ENCODE peak calls at places on chromosome 7, in nine cellular contexts. One of them, this sample, is unnamed. For H3K4me1, the result is how much of the 10 kb centered on the place peaks cover.

GRCh38 chr7:132542895-132543294 is 33.4 kb downstream of the PLXNA4 start:
- DNase-seq in transverse colon: no peak
- DNase-seq in suprapubic skin: no peak
- DNase-seq in HCT116: no peak
- DNase-seq in uterus: no peak
- DNase-seq in breast epithelium: no peak
- DNase-seq in prostate gland: no peak
- DNase-seq in stomach: no peak
- DNase-seq in A549: no peak
- DNase-seq in this sample: no peak

GRCh38 chr7:50556247-50556976 is 8.8 kb downstream of the DDC start:
- DNase-seq in transverse colon: peak
- DNase-seq in suprapubic skin: no peak
- DNase-seq in HCT116: no peak
- DNase-seq in uterus: no peak
- DNase-seq in breast epithelium: no peak
- DNase-seq in prostate gland: no peak
- DNase-seq in stomach: no peak
- DNase-seq in A549: no peak
- DNase-seq in this sample: no peak

GRCh38 chr7:100122067-100122466 is 2.6 kb downstream of the CNPY4 start:
- DNase-seq in transverse colon: no peak
- DNase-seq in suprapubic skin: no peak
- DNase-seq in HCT116: no peak
- DNase-seq in uterus: no peak
- DNase-seq in breast epithelium: peak
- DNase-seq in prostate gland: no peak
- DNase-seq in stomach: no peak
- DNase-seq in A549: no peak
- DNase-seq in this sample: no peak

GRCh38 chr7:128837521-128837921 is 7.3 kb downstream of the FLNC start:
- DNase-seq in transverse colon: no peak
- DNase-seq in suprapubic skin: no peak
- DNase-seq in HCT116: no peak
- DNase-seq in uterus: no peak
- DNase-seq in breast epithelium: no peak
- DNase-seq in prostate gland: no peak
- DNase-seq in stomach: no peak
- DNase-seq in A549: no peak
- DNase-seq in this sample: no peak

GRCh38 chr7:50565559-50565916 is 333 bp upstream of the DDC start:
- DNase-seq in transverse colon: no peak
- DNase-seq in suprapubic skin: no peak
- DNase-seq in HCT116: no peak
- DNase-seq in uterus: no peak
- DNase-seq in breast epithelium: no peak
- DNase-seq in prostate gland: no peak
- DNase-seq in stomach: no peak
- DNase-seq in A549: no peak
- DNase-seq in this sample: no peak

GRCh38 chr7:2701832-2702593 is 14.0 kb downstream of the AMZ1 start:
- DNase-seq in transverse colon: no peak
- DNase-seq in suprapubic skin: peak
- DNase-seq in HCT116: no peak
- DNase-seq in uterus: no peak
- DNase-seq in breast epithelium: no peak
- DNase-seq in prostate gland: no peak
- DNase-seq in stomach: no peak
- DNase-seq in A549: no peak
- DNase-seq in this sample: peak

GRCh38 chr7:25385731-25386136 is 157.4 kb upstream of the NPVF start:
- DNase-seq in transverse colon: no peak
- DNase-seq in suprapubic skin: no peak
- DNase-seq in HCT116: no peak
- DNase-seq in uterus: no peak
- DNase-seq in breast epithelium: no peak
- DNase-seq in prostate gland: no peak
- DNase-seq in stomach: peak
- DNase-seq in A549: no peak
- DNase-seq in this sample: no peak

GRCh38 chr7:4851459-4852422 is 10.1 kb downstream of the PAPOLB start:
- DNase-seq in transverse colon: no peak
- DNase-seq in suprapubic skin: peak
- DNase-seq in HCT116: peak
- DNase-seq in uterus: no peak
- DNase-seq in breast epithelium: no peak
- DNase-seq in prostate gland: no peak
- DNase-seq in stomach: no peak
- DNase-seq in A549: no peak
- DNase-seq in this sample: no peak

GRCh38 chr7:44258865-44259546 is 58.2 kb downstream of the YKT6 start:
- DNase-seq in transverse colon: no peak
- DNase-seq in suprapubic skin: no peak
- DNase-seq in HCT116: no peak
- DNase-seq in uterus: no peak
- DNase-seq in breast epithelium: no peak
- DNase-seq in prostate gland: no peak
- DNase-seq in stomach: no peak
- DNase-seq in A549: no peak
- DNase-seq in this sample: no peak

GRCh38 chr7:44259547-44260457 is 59.0 kb downstream of the YKT6 start:
- DNase-seq in transverse colon: peak
- DNase-seq in suprapubic skin: no peak
- DNase-seq in HCT116: no peak
- DNase-seq in uterus: peak
- DNase-seq in breast epithelium: no peak
- DNase-seq in prostate gland: peak
- DNase-seq in stomach: no peak
- DNase-seq in A549: no peak
- DNase-seq in this sample: peak

GRCh38 chr7:44257213-44257612 is 56.4 kb downstream of the YKT6 start:
- DNase-seq in transverse colon: no peak
- DNase-seq in suprapubic skin: no peak
- DNase-seq in HCT116: no peak
- DNase-seq in uterus: no peak
- DNase-seq in breast epithelium: no peak
- DNase-seq in prostate gland: no peak
- DNase-seq in stomach: no peak
- DNase-seq in A549: no peak
- DNase-seq in this sample: no peak

GRCh38 chr7:44257618-44258422 is 57.0 kb downstream of the YKT6 start:
- DNase-seq in transverse colon: peak
- DNase-seq in suprapubic skin: no peak
- DNase-seq in HCT116: no peak
- DNase-seq in uterus: peak
- DNase-seq in breast epithelium: no peak
- DNase-seq in prostate gland: no peak
- DNase-seq in stomach: peak
- DNase-seq in A549: no peak
- DNase-seq in this sample: peak

DNA sequence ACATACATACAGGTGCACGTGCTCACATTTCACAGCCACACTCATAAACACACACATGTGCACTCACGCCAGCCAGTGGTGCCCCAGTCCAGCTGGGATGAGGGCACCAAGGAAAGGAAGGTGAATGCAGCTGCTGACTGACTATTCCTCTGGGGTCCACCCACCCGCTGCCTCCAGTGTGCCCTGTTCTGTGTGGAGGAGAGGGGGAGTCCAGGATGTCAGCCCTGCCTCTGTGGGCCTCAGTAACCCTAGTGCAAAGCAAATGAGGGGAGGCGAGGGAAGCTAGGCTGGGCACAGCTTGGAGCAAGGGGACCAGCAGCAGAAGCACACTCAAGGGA is 57.6 kb downstream of the YKT6 start:
- DNase-seq in transverse colon: no peak
- DNase-seq in suprapubic skin: no peak
- DNase-seq in HCT116: no peak
- DNase-seq in uterus: no peak
- DNase-seq in breast epithelium: no peak
- DNase-seq in prostate gland: no peak
- DNase-seq in stomach: no peak
- DNase-seq in A549: no peak
- DNase-seq in this sample: no peak
- H3K4me1 ChIP-seq in transverse colon: under half
- H3K4me1 ChIP-seq in suprapubic skin: under half
- H3K4me1 ChIP-seq in HCT116: under half
- H3K4me1 ChIP-seq in uterus: under half
- H3K4me1 ChIP-seq in breast epithelium: under half
- H3K4me1 ChIP-seq in prostate gland: under half
- H3K4me1 ChIP-seq in stomach: under half
- H3K4me1 ChIP-seq in A549: under half
- H3K4me1 ChIP-seq in this sample: under half

GRCh38 chr7:102319671-102320070 is 33.0 kb downstream of the SH2B2 start:
- DNase-seq in transverse colon: no peak
- DNase-seq in suprapubic skin: no peak
- DNase-seq in HCT116: no peak
- DNase-seq in uterus: no peak
- DNase-seq in breast epithelium: no peak
- DNase-seq in prostate gland: no peak
- DNase-seq in stomach: no peak
- DNase-seq in A549: no peak
- DNase-seq in this sample: no peak

GRCh38 chr7:102321351-102322201 is 34.7 kb downstream of the SPDYE6 start:
- DNase-seq in transverse colon: peak
- DNase-seq in suprapubic skin: peak
- DNase-seq in HCT116: no peak
- DNase-seq in uterus: no peak
- DNase-seq in breast epithelium: no peak
- DNase-seq in prostate gland: no peak
- DNase-seq in stomach: no peak
- DNase-seq in A549: no peak
- DNase-seq in this sample: peak

GRCh38 chr7:102320181-102320580 is 33.5 kb downstream of the SH2B2 start:
- DNase-seq in transverse colon: no peak
- DNase-seq in suprapubic skin: no peak
- DNase-seq in HCT116: no peak
- DNase-seq in uterus: no peak
- DNase-seq in breast epithelium: no peak
- DNase-seq in prostate gland: no peak
- DNase-seq in stomach: no peak
- DNase-seq in A549: no peak
- DNase-seq in this sample: no peak

GRCh38 chr7:102322202-102322715 is 34.0 kb downstream of the SPDYE6 start:
- DNase-seq in transverse colon: no peak
- DNase-seq in suprapubic skin: no peak
- DNase-seq in HCT116: no peak
- DNase-seq in uterus: no peak
- DNase-seq in breast epithelium: no peak
- DNase-seq in prostate gland: no peak
- DNase-seq in stomach: no peak
- DNase-seq in A549: no peak
- DNase-seq in this sample: peak

GRCh38 chr7:102320601-102321350 is 34.1 kb downstream of the SH2B2 start:
- DNase-seq in transverse colon: no peak
- DNase-seq in suprapubic skin: no peak
- DNase-seq in HCT116: no peak
- DNase-seq in uterus: no peak
- DNase-seq in breast epithelium: no peak
- DNase-seq in prostate gland: no peak
- DNase-seq in stomach: no peak
- DNase-seq in A549: no peak
- DNase-seq in this sample: peak
- TF ChIP-seq POLR2A in transverse colon: no peak
- TF ChIP-seq POLR2A in suprapubic skin: no peak
- TF ChIP-seq POLR2A in HCT116: no peak
- TF ChIP-seq POLR2A in uterus: no peak
- TF ChIP-seq POLR2A in breast epithelium: no peak
- TF ChIP-seq POLR2A in prostate gland: no peak
- TF ChIP-seq POLR2A in stomach: no peak
- TF ChIP-seq POLR2A in A549: no peak
- TF ChIP-seq POLR2A in this sample: no peak

DNA sequence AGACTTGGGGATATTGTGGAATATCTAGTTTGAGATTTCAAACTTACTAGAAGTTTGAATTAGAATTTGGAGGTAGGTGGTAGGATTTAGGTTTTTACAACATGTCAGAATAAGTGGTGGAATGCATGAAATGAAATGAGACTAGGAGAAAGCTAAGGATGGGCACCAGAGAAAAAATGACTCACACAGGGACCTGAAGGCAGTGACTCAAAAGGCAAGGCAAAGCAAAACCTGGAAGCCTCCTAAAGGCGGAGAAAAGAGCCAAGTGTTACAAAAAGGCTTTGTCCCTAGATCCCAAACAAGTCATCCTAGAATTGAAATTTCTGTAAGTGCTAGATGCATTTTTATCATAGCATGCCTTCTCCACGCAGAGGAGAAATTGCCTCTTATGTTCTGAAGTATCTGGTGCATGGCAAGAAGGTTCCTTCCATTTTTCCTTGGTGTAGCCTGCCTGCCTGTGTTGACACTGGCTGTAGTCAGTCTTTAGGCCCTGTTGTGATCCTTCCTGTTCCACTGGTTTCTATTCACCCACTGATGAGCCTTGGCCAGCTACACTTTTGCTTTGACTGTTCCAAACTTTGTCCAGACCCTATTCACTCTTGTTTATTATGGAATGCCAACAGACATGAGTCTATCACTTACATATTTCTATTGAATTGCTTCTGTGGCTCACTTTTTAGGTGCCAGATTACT is 109.3 kb downstream of the ETV1 start:
- DNase-seq in transverse colon: no peak
- DNase-seq in suprapubic skin: no peak
- DNase-seq in HCT116: peak
- DNase-seq in uterus: no peak
- DNase-seq in breast epithelium: no peak
- DNase-seq in prostate gland: peak
- DNase-seq in stomach: no peak
- DNase-seq in A549: no peak
- DNase-seq in this sample: no peak
- H3K4me1 ChIP-seq in transverse colon: under half
- H3K4me1 ChIP-seq in suprapubic skin: under half
- H3K4me1 ChIP-seq in HCT116: under half
- H3K4me1 ChIP-seq in uterus: under half
- H3K4me1 ChIP-seq in breast epithelium: under half
- H3K4me1 ChIP-seq in prostate gland: under half
- H3K4me1 ChIP-seq in stomach: under half
- H3K4me1 ChIP-seq in A549: under half
- H3K4me1 ChIP-seq in this sample: under half

DNA sequence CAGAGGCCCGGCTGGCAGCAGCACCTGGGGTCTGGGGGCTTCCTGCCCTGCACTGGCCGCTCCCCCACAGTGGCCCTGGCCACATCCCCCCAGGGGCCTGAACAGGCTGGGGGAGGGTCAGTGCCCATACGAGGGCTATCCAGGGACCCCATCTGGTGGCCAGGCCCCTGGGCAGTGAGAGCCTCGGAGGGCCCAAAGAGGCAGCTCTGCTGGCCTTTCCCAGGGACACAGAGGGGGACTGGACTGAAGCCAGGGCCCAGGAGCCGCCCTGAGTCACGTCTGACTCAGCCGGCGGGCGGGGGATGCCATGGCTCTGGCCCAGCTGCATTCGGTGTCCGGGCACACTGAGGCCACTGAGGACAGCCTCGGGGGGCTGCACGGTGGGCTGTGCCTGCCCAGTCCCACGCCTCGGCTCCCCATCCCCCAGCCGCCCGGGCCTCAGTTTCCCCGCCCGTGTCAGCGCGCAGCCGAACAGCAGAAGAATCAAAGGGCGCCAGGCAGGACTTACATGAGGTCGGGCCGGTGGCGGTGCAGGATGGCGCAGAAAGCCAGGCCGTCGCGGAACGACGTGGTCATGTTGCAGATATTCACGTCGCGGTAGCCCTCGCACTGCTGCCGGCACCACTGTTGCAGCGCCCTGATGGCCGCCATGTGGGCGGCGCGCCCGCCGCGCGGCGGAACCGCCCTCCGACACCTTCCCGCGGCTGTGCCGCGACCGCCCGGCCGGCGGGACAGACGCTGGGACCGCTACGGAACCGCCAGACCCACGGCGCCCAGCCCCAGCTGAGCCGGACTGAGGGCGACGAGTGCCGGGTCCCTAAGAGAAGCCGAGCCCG is at the start of gene MICALL2:
- DNase-seq in transverse colon: peak
- DNase-seq in suprapubic skin: no peak
- DNase-seq in HCT116: peak
- DNase-seq in uterus: peak
- DNase-seq in breast epithelium: peak
- DNase-seq in prostate gland: peak
- DNase-seq in stomach: peak
- DNase-seq in A549: peak
- DNase-seq in this sample: peak
- TF ChIP-seq POLR2A in transverse colon: peak
- TF ChIP-seq POLR2A in suprapubic skin: peak
- TF ChIP-seq POLR2A in HCT116: peak
- TF ChIP-seq POLR2A in uterus: peak
- TF ChIP-seq POLR2A in breast epithelium: no peak
- TF ChIP-seq POLR2A in prostate gland: peak
- TF ChIP-seq POLR2A in stomach: no peak
- TF ChIP-seq POLR2A in A549: peak
- TF ChIP-seq POLR2A in this sample: peak

This sample was measured in testis.